ENCODE peak calls at places on chromosome 7, in five cellular contexts. G is kidney, V is upper lobe of left lung, S is NB4, Z is fibroblast of mammary gland. W is an unnamed sample.

GRCh38 chr7:43196379-43196778 is 83.9 kb downstream of the HECW1 start:
- DNase-seq in G (peak), V (no peak), S (no peak), Z (peak), W (no peak)

GRCh38 chr7:150961510-150962284 is 16.4 kb downstream of the KCNH2 start:
- DNase-seq in G (peak), V (no peak), S (peak), Z (no peak), W (no peak)

GRCh38 chr7:9240016-9240415 is 806.6 kb downstream of the NXPH1 start:
- DNase-seq in G (no peak), V (no peak), S (no peak), Z (no peak), W (no peak)

GRCh38 chr7:74042746-74043522 is 15.0 kb downstream of the ELN start:
- DNase-seq in G (no peak), V (peak), S (no peak), Z (no peak), W (no peak)

GRCh38 chr7:146791344-146792300 is 675.0 kb downstream of the CNTNAP2 start:
- DNase-seq in G (no peak), V (no peak), S (no peak), Z (no peak), W (peak)

GRCh38 chr7:44100458-44101303 is 3.5 kb upstream of the AEBP1 start:
- DNase-seq in G (peak), V (no peak), S (no peak), Z (peak), W (peak)

GRCh38 chr7:144796919-144797318 is 38.9 kb downstream of the TPK1 start:
- DNase-seq in G (no peak), V (no peak), S (no peak), Z (no peak), W (no peak)

GRCh38 chr7:146116452-146117219 is at the start of gene CNTNAP2:
- DNase-seq in G (peak), V (no peak), S (no peak), Z (peak), W (no peak)

GRCh38 chr7:132703742-132704141 is 127.5 kb upstream of the PLXNA4 start:
- DNase-seq in G (no peak), V (no peak), S (no peak), Z (no peak), W (no peak)

GRCh38 chr7:54841772-54842707 is 83.0 kb upstream of the SEC61G start:
- DNase-seq in G (no peak), V (peak), S (peak), Z (peak), W (no peak)

GRCh38 chr7:106501605-106502580 is 159.1 kb downstream of the CCDC71L start:
- DNase-seq in G (no peak), V (no peak), S (peak), Z (no peak), W (no peak)

GRCh38 chr7:43637114-43637806 is 54.4 kb downstream of the STK17A start:
- DNase-seq in G (no peak), V (no peak), S (no peak), Z (peak), W (no peak)

GRCh38 chr7:127905491-127906330 is 125.5 kb downstream of the LRRC4 start:
- DNase-seq in G (no peak), V (no peak), S (no peak), Z (no peak), W (no peak)

GRCh38 chr7:28272461-28272877 is 91.9 kb upstream of the JAZF1 start:
- DNase-seq in G (no peak), V (peak), S (peak), Z (peak), W (no peak)

GRCh38 chr7:87920578-87920977 is 13.5 kb upstream of the ADAM22 start:
- DNase-seq in G (no peak), V (no peak), S (no peak), Z (no peak), W (no peak)

GRCh38 chr7:99380032-99380822 is 5.7 kb downstream of the ARPC1B start:
- DNase-seq in G (no peak), V (peak), S (peak), Z (peak), W (no peak)

GRCh38 chr7:33185786-33186185 is 56.4 kb downstream of the BBS9 start:
- DNase-seq in G (no peak), V (no peak), S (peak), Z (peak), W (peak)

GRCh38 chr7:47318395-47319182 is 263.3 kb downstream of the TNS3 start:
- DNase-seq in G (no peak), V (no peak), S (no peak), Z (no peak), W (no peak)

GRCh38 chr7:99305473-99306260 is 20.0 kb upstream of the ARPC1A start:
- DNase-seq in G (no peak), V (no peak), S (no peak), Z (no peak), W (no peak)

GRCh38 chr7:27239780-27240731 is 2.5 kb upstream of the EVX1 start:
- DNase-seq in G (no peak), V (no peak), S (no peak), Z (no peak), W (no peak)

GRCh38 chr7:31068006-31068675 is 16.0 kb downstream of the ADCYAP1R1 start:
- DNase-seq in G (peak), V (no peak), S (no peak), Z (no peak), W (no peak)

GRCh38 chr7:79292834-79293233 is 160.6 kb downstream of the MAGI2 start:
- DNase-seq in G (no peak), V (no peak), S (no peak), Z (peak), W (no peak)

GRCh38 chr7:64313740-64314491 is at the start of gene ZNF736:
- DNase-seq in G (peak), V (peak), S (peak), Z (peak), W (peak)

GRCh38 chr7:112162161-112163020 is 43.8 kb downstream of the DOCK4 start:
- DNase-seq in G (peak), V (peak), S (peak), Z (peak), W (no peak)

GRCh38 chr7:159127691-159128642 is 16.7 kb downstream of the VIPR2 start:
- DNase-seq in G (peak), V (peak), S (no peak), Z (no peak), W (no peak)

GRCh38 chr7:130902755-130903357 is 168.8 kb upstream of the KLF14 start:
- DNase-seq in G (no peak), V (no peak), S (no peak), Z (no peak), W (no peak)

GRCh38 chr7:150313870-150314269 is 9.3 kb upstream of the LRRC61 start:
- DNase-seq in G (no peak), V (no peak), S (no peak), Z (no peak), W (no peak)

GRCh38 chr7:122802211-122802833 is 83.9 kb downstream of the CADPS2 start:
- DNase-seq in G (no peak), V (peak), S (no peak), Z (no peak), W (no peak)

GRCh38 chr7:127844165-127844564 is 187.1 kb downstream of the LRRC4 start:
- DNase-seq in G (no peak), V (no peak), S (no peak), Z (no peak), W (no peak)

GRCh38 chr7:38584443-38585210 is 46.5 kb downstream of the AMPH start:
- DNase-seq in G (no peak), V (no peak), S (no peak), Z (peak), W (no peak)

GRCh38 chr7:96009162-96009561 is 236.8 kb downstream of the DYNC1I1 start:
- DNase-seq in G (no peak), V (no peak), S (no peak), Z (no peak), W (no peak)

GRCh38 chr7:95999481-95999880 is 227.1 kb downstream of the DYNC1I1 start:
- DNase-seq in G (no peak), V (no peak), S (no peak), Z (peak), W (no peak)

GRCh38 chr7:96004598-96004997 is 232.2 kb downstream of the DYNC1I1 start:
- DNase-seq in G (no peak), V (no peak), S (no peak), Z (peak), W (no peak)
- TF ChIP-seq CTCF in G (no peak), V (no peak), S (no peak), Z (peak), W (no peak)

GRCh38 chr7:192701-193536 is 548 bp downstream of the FAM20C start:
- DNase-seq in G (peak), V (no peak), S (no peak), Z (no peak), W (no peak)

GRCh38 chr7:194996-195829 is 2.8 kb downstream of the FAM20C start:
- DNase-seq in G (no peak), V (no peak), S (peak), Z (peak), W (no peak)

GRCh38 chr7:194257-194995 is 2.1 kb downstream of the FAM20C start:
- DNase-seq in G (no peak), V (peak), S (no peak), Z (no peak), W (no peak)

GRCh38 chr7:192035-192649 is at the start of gene FAM20C:
- DNase-seq in G (peak), V (peak), S (peak), Z (peak), W (peak)

GRCh38 chr7:193538-194256 is 1.3 kb downstream of the FAM20C start:
- DNase-seq in G (peak), V (no peak), S (no peak), Z (no peak), W (no peak)
- H3K4me3 ChIP-seq in G (peak), V (peak), S (no peak), Z (peak), W (peak)

GRCh38 chr7:117338020-117338419 is 15.2 kb upstream of the WNT2 start:
- DNase-seq in G (no peak), V (no peak), S (no peak), Z (peak), W (no peak)
- TF ChIP-seq CTCF in G (no peak), V (no peak), S (no peak), Z (peak), W (no peak)

GRCh38 chr7:134891262-134892001 is 94.9 kb upstream of the AGBL3 start:
- DNase-seq in G (peak), V (peak), S (no peak), Z (peak), W (peak)

GRCh38 chr7:134892963-134893362 is 93.3 kb upstream of the AGBL3 start:
- DNase-seq in G (no peak), V (no peak), S (no peak), Z (peak), W (no peak)

GRCh38 chr7:134892002-134892693 is 94.2 kb upstream of the AGBL3 start:
- DNase-seq in G (no peak), V (no peak), S (no peak), Z (peak), W (no peak)

GRCh38 chr7:134888141-134888740 is 98.1 kb upstream of the AGBL3 start:
- DNase-seq in G (no peak), V (peak), S (no peak), Z (no peak), W (no peak)

DNA sequence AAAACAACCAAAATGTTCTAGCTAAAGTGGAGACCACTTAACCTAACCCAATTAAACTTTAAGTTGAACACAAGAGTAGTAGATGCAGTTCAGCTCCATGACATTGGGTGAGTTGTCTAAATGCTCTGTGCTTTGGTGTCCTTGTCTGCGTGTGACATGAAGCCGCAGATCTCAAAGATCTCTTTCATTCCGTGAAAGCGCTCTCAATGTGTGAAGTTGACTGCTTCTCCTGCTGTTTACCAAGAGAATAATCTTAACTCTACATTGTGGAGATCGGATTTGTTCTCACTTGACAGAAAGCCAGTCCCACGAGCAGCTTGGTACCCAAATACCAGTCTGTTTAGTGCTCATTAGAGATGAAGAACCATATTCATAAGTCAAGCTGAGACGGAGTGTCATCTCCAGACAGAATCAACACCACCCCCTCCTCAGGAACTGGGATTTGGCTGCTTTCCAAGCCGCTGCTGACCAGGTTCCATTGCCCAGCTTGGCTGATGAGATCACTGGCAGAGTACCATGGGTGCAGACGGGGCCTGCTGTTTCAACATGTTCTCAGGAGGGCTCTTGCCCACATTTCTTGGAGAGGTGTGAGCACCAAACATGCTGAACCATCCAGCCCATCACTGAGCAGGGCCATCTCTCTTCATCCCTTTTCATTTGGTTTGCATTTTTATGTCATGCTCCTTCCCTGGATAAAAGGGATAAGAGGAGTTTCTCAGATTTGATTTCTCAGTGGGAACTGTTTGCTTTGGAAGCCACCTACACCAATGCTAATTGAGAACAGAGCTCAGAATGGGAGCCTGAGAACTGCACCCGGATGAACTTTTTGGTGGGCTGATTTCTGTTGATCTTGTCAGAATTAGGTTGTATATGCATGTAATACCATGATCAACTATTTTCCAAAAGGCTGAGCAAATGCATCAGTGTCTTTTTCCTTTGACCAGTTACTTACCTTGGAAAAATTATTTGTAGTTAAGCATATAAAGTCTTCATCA is 95.8 kb upstream of the AGBL3 start:
- DNase-seq in G (no peak), V (no peak), S (no peak), Z (peak), W (peak)
- H3K4me3 ChIP-seq in G (peak), V (peak), S (no peak), Z (peak), W (peak)

GRCh38 chr7:101828308-101829020 is 11.0 kb downstream of the CUX1 start:
- DNase-seq in G (no peak), V (peak), S (peak), Z (no peak), W (no peak)
- TF ChIP-seq CTCF in G (no peak), V (no peak), S (no peak), Z (no peak), W (no peak)

GRCh38 chr7:149022961-149023360 is 5.3 kb downstream of the PDIA4 start:
- DNase-seq in G (no peak), V (no peak), S (no peak), Z (no peak), W (no peak)

GRCh38 chr7:149027560-149028345 is 552 bp downstream of the PDIA4 start:
- DNase-seq in G (no peak), V (no peak), S (peak), Z (peak), W (no peak)

GRCh38 chr7:149028346-149029109 is at the start of gene PDIA4:
- DNase-seq in G (peak), V (peak), S (peak), Z (peak), W (peak)

GRCh38 chr7:149023662-149024061 is 4.6 kb downstream of the PDIA4 start:
- DNase-seq in G (no peak), V (no peak), S (no peak), Z (no peak), W (no peak)

GRCh38 chr7:149027055-149027454 is 1.2 kb downstream of the PDIA4 start:
- DNase-seq in G (no peak), V (no peak), S (no peak), Z (no peak), W (no peak)
- H3K4me3 ChIP-seq in G (peak), V (peak), S (peak), Z (peak), W (peak)

GRCh38 chr7:16889305-16889704 is 7.5 kb upstream of the AGR3 start:
- DNase-seq in G (peak), V (no peak), S (no peak), Z (no peak), W (no peak)

GRCh38 chr7:16891874-16892620 is 10.3 kb upstream of the AGR3 start:
- DNase-seq in G (no peak), V (no peak), S (no peak), Z (no peak), W (no peak)

GRCh38 chr7:16889851-16890443 is 8.2 kb upstream of the AGR3 start:
- DNase-seq in G (no peak), V (no peak), S (no peak), Z (no peak), W (no peak)

DNA sequence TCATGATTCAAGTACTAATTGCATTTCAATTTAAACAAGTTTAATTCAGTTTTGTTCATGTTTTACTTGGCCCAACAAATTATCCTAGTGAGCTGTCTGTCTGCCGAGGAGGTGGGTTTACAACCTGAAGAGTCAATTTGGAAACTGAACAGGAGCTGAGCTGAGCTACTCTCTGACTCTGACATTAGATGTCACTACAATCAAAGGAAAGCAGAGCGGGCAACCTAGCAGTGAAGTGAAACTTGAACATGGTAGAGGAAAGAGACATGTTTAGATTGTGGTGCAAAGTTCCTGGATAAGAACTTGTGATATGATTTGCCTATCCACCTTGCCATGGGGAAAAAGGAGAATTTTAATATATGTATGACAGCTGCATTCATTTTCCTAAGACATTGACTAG is 9.6 kb upstream of the AGR3 start:
- DNase-seq in G (no peak), V (no peak), S (peak), Z (peak), W (no peak)
- TF ChIP-seq CTCF in G (peak), V (peak), S (peak), Z (peak), W (peak)